ENCODE peak calls at places on chromosomes 12 and 14, in six cellular contexts. Z is GM04503; X is GM06990; Y is A549; D is central memory CD8-positive, alpha-beta T cell; E is mucosa of gallbladder. R is an unnamed sample.
A peak's percentile ranks its signal among the peaks of the same experiment; 100 is the strongest.

GRCh38 chr14:22432348-22432976 is 156.6 kb downstream of the DAD1 start:
- DNase-seq in Y (peak; percentile 41), Z (peak; percentile 63), D (no peak), E (peak; percentile 79), X (peak; percentile 29), R (peak; percentile 45)

GRCh38 chr12:100656806-100657205 is 83.3 kb downstream of the GAS2L3 start:
- DNase-seq in D (no peak), X (no peak), E (no peak), Z (no peak), Y (no peak), R (no peak)

GRCh38 chr12:32034045-32034444 is 72.6 kb upstream of the BICD1 start:
- DNase-seq in Y (no peak), D (no peak), X (no peak), E (no peak), Z (no peak), R (no peak)

GRCh38 chr12:24596768-24597388 is 352.0 kb downstream of the BCAT1 start:
- DNase-seq in Z (no peak), X (no peak), E (no peak), Y (peak; percentile 15), D (no peak), R (peak; percentile 33)

GRCh38 chr12:44875417-44875953 is 630 bp downstream of the NELL2 start:
- DNase-seq in Y (no peak), E (no peak), X (peak; percentile 3), Z (no peak), D (no peak), R (no peak)

GRCh38 chr12:110109037-110109836 is 14.9 kb upstream of the IFT81 start:
- DNase-seq in D (no peak), X (no peak), Z (peak; percentile 100), Y (peak; percentile 77), E (peak; percentile 84), R (no peak)

GRCh38 chr12:106655577-106655976 is 72.8 kb downstream of the RFX4 start:
- DNase-seq in D (no peak), Z (no peak), Y (no peak), E (no peak), X (no peak), R (no peak)

GRCh38 chr12:66900616-66901015 is 221.7 kb upstream of the GRIP1 start:
- DNase-seq in E (no peak), D (no peak), X (no peak), Z (no peak), Y (no peak), R (no peak)

GRCh38 chr14:58151264-58151700 is 731 bp downstream of the ARMH4 start:
- DNase-seq in Y (no peak), E (no peak), X (no peak), Z (no peak), D (no peak), R (no peak)

GRCh38 chr12:89960607-89961394 is 252.2 kb upstream of the ATP2B1 start:
- DNase-seq in E (no peak), X (no peak), Z (no peak), Y (no peak), D (no peak), R (peak; percentile 50)

GRCh38 chr12:102063066-102063465 is 1.3 kb upstream of the WASHC3 start:
- DNase-seq in Z (no peak), D (no peak), X (no peak), E (no peak), Y (no peak), R (no peak)